ENCODE peak calls at places on chromosome 2, in four cellular contexts. A, H, E and N are unnamed samples.

GRCh38 chr2:146123256-146123655 is 1603.3 kb upstream of the ZEB2 start:
- DNase-seq in A (no peak), H (no peak), E (peak; percentile 18), N (no peak)

GRCh38 chr2:25982273-25982967 is at the start of gene KIF3C:
- DNase-seq in H (peak; percentile 66), E (peak; percentile 45), A (peak; percentile 78), N (peak; percentile 75)

GRCh38 chr2:219045937-219046550 is 4.7 kb upstream of the CFAP65 start:
- DNase-seq in E (peak; percentile 20), H (no peak), A (no peak), N (no peak)

GRCh38 chr2:241036397-241036963 is 38.1 kb downstream of the SNED1 start:
- DNase-seq in A (no peak), H (peak; percentile 69), E (no peak), N (no peak)

GRCh38 chr2:234544659-234545611 is 48.1 kb upstream of the ARL4C start:
- DNase-seq in H (peak; percentile 77), E (peak; percentile 48), A (peak; percentile 72), N (peak; percentile 69)

GRCh38 chr2:94870392-94871225 is 621 bp upstream of the TEKT4 start:
- DNase-seq in A (no peak), H (no peak), E (no peak), N (peak; percentile 34)

GRCh38 chr2:215527738-215528137 is 91.9 kb upstream of the FN1 start:
- DNase-seq in E (peak; percentile 94), A (no peak), H (no peak), N (no peak)

GRCh38 chr2:15040429-15041084 is 408.0 kb downstream of the LRATD1 start:
- DNase-seq in A (no peak), H (no peak), E (no peak), N (no peak)

GRCh38 chr2:23312996-23313606 is 71.9 kb upstream of the KLHL29 start:
- DNase-seq in H (no peak), E (no peak), A (no peak), N (no peak)

GRCh38 chr2:16413257-16413656 is 252.4 kb downstream of the CYRIA start:
- DNase-seq in E (no peak), H (no peak), A (peak; percentile 63), N (no peak)

GRCh38 chr2:26455801-26456700 is 21.9 kb downstream of the OTOF start:
- DNase-seq in H (no peak), E (no peak), A (no peak), N (peak; percentile 62)

GRCh38 chr2:197993830-197994229 is 189.4 kb downstream of the PLCL1 start:
- DNase-seq in H (no peak), A (no peak), E (peak; percentile 23), N (no peak)

GRCh38 chr2:127651381-127651809 is 5.4 kb downstream of the GPR17 start:
- DNase-seq in H (no peak), A (peak; percentile 50), E (no peak), N (peak; percentile 49)

GRCh38 chr2:218927411-218927810 is 32.1 kb upstream of the CDK5R2 start:
- DNase-seq in A (no peak), E (no peak), H (no peak), N (no peak)

GRCh38 chr2:174951746-174952145 is 53.4 kb downstream of the CHN1 start:
- DNase-seq in A (no peak), H (no peak), E (peak; percentile 90), N (no peak)

GRCh38 chr2:10523406-10524189 is 75.5 kb upstream of the ODC1 start:
- DNase-seq in A (no peak), E (no peak), H (no peak), N (no peak)

GRCh38 chr2:88006912-88007439 is 9.4 kb downstream of the RNU2-63P start:
- DNase-seq in H (no peak), E (no peak), A (no peak), N (no peak)

GRCh38 chr2:51846796-51847195 is 814.9 kb upstream of the NRXN1 start:
- DNase-seq in H (no peak), E (no peak), A (no peak), N (no peak)

GRCh38 chr2:64745562-64745961 is 91.8 kb upstream of the SERTAD2 start:
- DNase-seq in H (no peak), A (no peak), E (no peak), N (no peak)

GRCh38 chr2:202434472-202434871 is 58.3 kb downstream of the BMPR2 start:
- DNase-seq in A (no peak), H (no peak), E (no peak), N (no peak)

GRCh38 chr2:235049719-235050118 is 97.9 kb downstream of the SH3BP4 start:
- DNase-seq in H (no peak), A (peak; percentile 22), E (no peak), N (no peak)

GRCh38 chr2:152456262-152456661 is 121.3 kb downstream of the FMNL2 start:
- DNase-seq in H (no peak), E (peak; percentile 70), A (no peak), N (no peak)

GRCh38 chr2:172251231-172251630 is 148.5 kb upstream of the DLX2 start:
- DNase-seq in H (no peak), E (peak; percentile 71), A (no peak), N (no peak)

GRCh38 chr2:26976242-26976641 is 5.8 kb downstream of the MAPRE3 start:
- DNase-seq in E (peak; percentile 71), A (no peak), H (no peak), N (no peak)

GRCh38 chr2:239596298-239596697 is 195.5 kb upstream of the HDAC4 start:
- DNase-seq in H (no peak), A (peak; percentile 8), E (no peak), N (no peak)

GRCh38 chr2:3956344-3956743 is 253.0 kb downstream of the DCDC2C start:
- DNase-seq in E (no peak), H (no peak), A (no peak), N (no peak)

GRCh38 chr2:199771948-199772692 is 78.9 kb downstream of the FTCDNL1 start:
- DNase-seq in E (no peak), A (no peak), H (no peak), N (no peak)

GRCh38 chr2:234952270-234953115 is 676 bp downstream of the SH3BP4 start:
- DNase-seq in E (no peak), A (no peak), H (peak; percentile 39), N (peak; percentile 51)

GRCh38 chr2:26581991-26582842 is 58.9 kb downstream of the CIB4 start:
- DNase-seq in A (no peak), E (no peak), H (no peak), N (no peak)

GRCh38 chr2:17961789-17962188 is 83.3 kb downstream of the KCNS3 start:
- DNase-seq in H (no peak), E (no peak), A (no peak), N (no peak)

GRCh38 chr2:1701556-1702185 is 42.6 kb downstream of the PXDN start:
- DNase-seq in E (no peak), H (no peak), A (no peak), N (no peak)

DNA sequence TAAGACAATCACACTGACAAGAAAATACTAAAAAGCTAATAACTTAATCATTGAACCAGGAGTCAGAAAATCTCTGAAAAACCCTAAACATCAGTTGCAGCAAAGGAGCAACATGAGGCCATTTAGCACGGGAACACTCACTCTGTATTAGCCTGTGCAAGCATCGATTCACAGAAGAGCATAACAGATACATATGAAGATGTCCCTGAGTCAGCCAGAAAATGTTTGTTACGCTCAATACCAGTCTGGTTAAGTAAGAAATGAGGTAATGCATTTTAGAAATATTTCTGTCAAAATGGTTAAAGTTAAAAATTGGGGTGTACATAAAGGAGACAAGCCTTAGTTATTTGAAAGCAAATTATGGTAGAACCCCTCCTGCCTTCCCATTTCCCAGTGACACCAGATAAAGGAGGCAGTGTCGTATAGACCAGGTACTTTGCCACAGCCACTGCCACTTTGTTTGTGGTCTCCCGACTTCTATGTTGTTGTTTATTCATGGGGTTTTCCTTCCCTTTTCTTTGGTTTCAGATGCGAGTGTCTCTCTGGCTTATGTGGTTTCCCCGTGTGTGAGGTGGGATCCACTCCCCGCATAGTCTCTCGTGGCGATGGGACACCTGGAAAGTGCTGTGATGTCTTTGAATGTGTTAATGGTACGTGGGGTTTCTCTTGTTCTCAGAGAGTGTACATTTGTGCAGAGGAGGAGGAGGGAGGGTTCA is 108.6 kb downstream of the CRIM1 start:
- DNase-seq in A (no peak), E (no peak), H (no peak), N (no peak)
- H3K4me1 ChIP-seq in A (peaks cover 56% of the 10 kb centered on the region), E (peaks cover 53% of the 10 kb centered on the region), H (peaks cover 21% of the 10 kb centered on the region), N (peaks cover 47% of the 10 kb centered on the region)

GRCh38 chr2:84257871-84258270 is 201.2 kb downstream of the SUCLG1 start:
- DNase-seq in A (no peak), E (no peak), H (no peak), N (no peak)
- TF ChIP-seq CTCF in A (no peak), E (no peak), H (no peak), N (no peak)

GRCh38 chr2:113863166-113863565 is 26.7 kb upstream of the ACTR3 start:
- DNase-seq in E (no peak), H (no peak), A (no peak), N (no peak)
- H3K4me1 ChIP-seq in E (peaks cover 4% of the 10 kb centered on the region), H (no peaks in the 10 kb centered on the region), A (peaks cover 11% of the 10 kb centered on the region), N (peaks cover 11% of the 10 kb centered on the region)

GRCh38 chr2:227748079-227748478 is 2.4 kb downstream of the SCYGR8 start:
- DNase-seq in H (no peak), E (no peak), A (no peak), N (no peak)

GRCh38 chr2:227745594-227745993 is at the start of gene SCYGR8:
- DNase-seq in E (no peak), H (no peak), A (no peak), N (no peak)
- TF ChIP-seq CTCF in E (no peak), H (no peak), A (no peak), N (no peak)

GRCh38 chr2:237437566-237437965 is 23.6 kb upstream of the COL6A3 start:
- DNase-seq in H (no peak), E (no peak), A (no peak), N (no peak)
- H3K4me1 ChIP-seq in H (peaks cover 12% of the 10 kb centered on the region), E (peaks cover 67% of the 10 kb centered on the region), A (no peaks in the 10 kb centered on the region), N (peaks cover 14% of the 10 kb centered on the region)

GRCh38 chr2:101832114-101832513 is 134.6 kb downstream of the MAP4K4 start:
- DNase-seq in A (no peak), H (no peak), E (no peak), N (no peak)
- TF ChIP-seq CTCF in A (peak; percentile 42), H (no peak), E (no peak), N (peak; percentile 35)

GRCh38 chr2:74383254-74383653 is 3.1 kb upstream of the DCTN1 start:
- DNase-seq in A (no peak), E (peak; percentile 66), H (no peak), N (no peak)
- H3K4me1 ChIP-seq in A (peaks cover 58% of the 10 kb centered on the region), E (peaks cover 30% of the 10 kb centered on the region), H (peaks cover 29% of the 10 kb centered on the region), N (peaks cover 67% of the 10 kb centered on the region)

GRCh38 chr2:125324273-125324672 is 1299.2 kb downstream of the CNTNAP5 start:
- DNase-seq in A (no peak), E (no peak), H (no peak), N (no peak)

DNA sequence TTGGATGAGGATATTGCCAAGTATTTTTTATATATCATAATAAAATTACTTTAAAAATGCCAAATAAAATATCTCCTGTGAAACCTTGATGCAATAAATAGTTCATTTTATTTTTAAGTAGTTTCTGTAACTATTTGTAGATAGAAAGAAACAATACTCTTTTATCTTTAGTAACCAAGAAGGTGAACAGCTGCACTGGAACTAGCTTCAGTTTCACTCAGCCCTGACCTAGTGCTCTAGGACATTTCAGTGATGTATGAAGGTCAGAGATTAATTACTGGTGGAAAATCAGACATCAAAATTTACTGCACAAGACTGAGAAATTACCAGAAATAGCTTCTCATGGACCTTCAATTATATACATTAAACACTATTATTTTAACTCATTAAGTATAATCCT is 1305.0 kb downstream of the CNTNAP5 start:
- DNase-seq in A (no peak), H (no peak), E (no peak), N (no peak)
- TF ChIP-seq CTCF in A (no peak), H (no peak), E (no peak), N (no peak)